ENCODE peak calls at places on chromosomes 11 and 22, in seven cellular contexts. F, U, W, R, K, E and Z are unnamed samples.

GRCh38 chr11:83054904-83055380 is 16.8 kb downstream of the RAB30 start:
- DNase-seq in F (no peak), U (peak), W (no peak), R (no peak), K (no peak), E (peak), Z (no peak)

GRCh38 chr11:99916078-99916477 is 771.0 kb upstream of the ARHGAP42 start:
- DNase-seq in F (no peak), U (no peak), W (no peak), R (no peak), K (no peak), E (no peak), Z (no peak)

GRCh38 chr11:4480577-4481539 is 1.6 kb upstream of the OR52K1 start:
- DNase-seq in F (no peak), U (peak), W (no peak), R (no peak), K (no peak), E (no peak), Z (no peak)

GRCh38 chr11:122491486-122491885 is 164.0 kb upstream of the UBASH3B start:
- DNase-seq in F (no peak), U (peak), W (no peak), R (no peak), K (no peak), E (no peak), Z (no peak)

GRCh38 chr11:83070044-83070877 is 1.4 kb downstream of the RAB30 start:
- DNase-seq in F (no peak), U (peak), W (no peak), R (no peak), K (no peak), E (no peak), Z (no peak)

GRCh38 chr11:64245797-64246623 is 733 bp downstream of the PPP1R14B start:
- DNase-seq in F (peak), U (peak), W (peak), R (no peak), K (peak), E (peak), Z (peak)

GRCh38 chr22:38755911-38756532 is at the start of gene SUN2:
- DNase-seq in F (peak), U (peak), W (peak), R (peak), K (peak), E (peak), Z (peak)

GRCh38 chr11:4991066-4991465 is 3.6 kb upstream of the OR51L1 start:
- DNase-seq in F (no peak), U (no peak), W (no peak), R (no peak), K (no peak), E (peak), Z (no peak)

GRCh38 chr22:45603631-45604030 is 68.0 kb upstream of the ATXN10 start:
- DNase-seq in F (no peak), U (no peak), W (peak), R (no peak), K (no peak), E (no peak), Z (no peak)

GRCh38 chr22:39520874-39521857 is 804 bp downstream of the ATF4 start:
- DNase-seq in F (peak), U (peak), W (peak), R (peak), K (peak), E (peak), Z (peak)

GRCh38 chr11:59710136-59710847 is 3.4 kb downstream of the OR10V1 start:
- DNase-seq in F (no peak), U (no peak), W (no peak), R (no peak), K (no peak), E (no peak), Z (no peak)

GRCh38 chr11:23897453-23898289 is 599.2 kb upstream of the LUZP2 start:
- DNase-seq in F (no peak), U (peak), W (no peak), R (no peak), K (no peak), E (no peak), Z (no peak)

GRCh38 chr11:104570088-104570701 is 328.1 kb downstream of the CASP12 start:
- DNase-seq in F (no peak), U (peak), W (no peak), R (no peak), K (no peak), E (no peak), Z (no peak)

GRCh38 chr11:96242971-96243647 is 99.9 kb downstream of the MAML2 start:
- DNase-seq in F (peak), U (peak), W (peak), R (peak), K (peak), E (peak), Z (peak)

GRCh38 chr11:12818333-12819015 is 144.3 kb downstream of the TEAD1 start:
- DNase-seq in F (no peak), U (peak), W (no peak), R (no peak), K (no peak), E (no peak), Z (no peak)

GRCh38 chr22:19430890-19431541 is 517 bp downstream of the HIRA start:
- DNase-seq in F (no peak), U (no peak), W (peak), R (peak), K (no peak), E (peak), Z (peak)

GRCh38 chr11:92638678-92639077 is 330.8 kb upstream of the MTNR1B start:
- DNase-seq in F (no peak), U (no peak), W (no peak), R (no peak), K (no peak), E (no peak), Z (no peak)

DNA sequence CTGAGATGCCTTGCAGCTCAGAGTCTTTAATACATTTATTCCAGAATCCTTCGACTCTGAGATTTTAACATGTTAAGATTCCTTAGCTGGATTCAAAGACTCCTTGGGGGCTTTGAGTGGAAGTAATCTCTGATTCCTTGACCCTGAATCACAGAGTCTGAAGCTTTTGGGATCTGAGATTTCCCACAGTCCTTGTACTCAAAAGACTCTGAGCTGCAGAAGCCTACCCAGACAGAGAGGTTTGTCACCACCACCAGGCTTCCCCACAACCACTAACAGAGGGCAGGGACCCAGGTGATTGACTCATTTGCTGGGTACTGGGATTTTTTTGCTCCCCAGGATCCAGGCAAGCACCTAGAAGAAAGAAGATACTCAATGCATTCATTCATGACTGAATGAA is 1.4 kb upstream of the SERPINH1 start:
- DNase-seq in F (no peak), U (no peak), W (no peak), R (no peak), K (no peak), E (no peak), Z (no peak)
- TF ChIP-seq CTCF in F (no peak), U (no peak), W (no peak), R (no peak), K (no peak), E (no peak), Z (no peak)

DNA sequence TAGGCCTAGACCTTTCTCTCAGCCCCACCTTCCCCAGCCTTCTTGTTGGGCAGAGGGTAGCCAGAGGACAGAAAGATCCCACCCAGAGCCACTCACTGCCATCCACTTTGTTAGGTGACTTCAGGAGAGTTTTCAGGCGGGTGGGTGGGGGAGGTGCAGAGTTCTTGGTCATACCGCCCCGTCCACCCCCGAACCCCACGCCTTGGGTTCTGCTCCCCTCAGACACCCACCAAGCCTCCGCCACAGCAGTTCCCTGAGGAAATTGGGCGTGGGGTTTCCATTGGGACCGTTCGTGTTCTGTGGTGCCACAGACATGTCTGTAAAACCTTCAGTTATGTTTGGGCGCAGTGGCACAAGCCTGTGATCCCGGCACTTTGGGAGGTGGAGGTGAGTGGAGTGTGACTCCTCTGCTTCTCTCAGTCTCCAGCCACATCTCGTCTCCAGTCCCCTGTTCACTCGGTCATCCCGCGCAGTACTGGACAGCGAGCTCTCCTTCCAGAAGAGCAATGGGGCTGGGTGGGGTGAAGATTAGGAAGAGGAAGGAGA is 1.5 kb downstream of the MIF start:
- DNase-seq in F (no peak), U (no peak), W (no peak), R (no peak), K (no peak), E (no peak), Z (no peak)
- TF ChIP-seq CTCF in F (no peak), U (no peak), W (no peak), R (no peak), K (no peak), E (no peak), Z (peak)

GRCh38 chr11:84256618-84257017 is 970.5 kb upstream of the CCDC90B start:
- DNase-seq in F (no peak), U (no peak), W (no peak), R (no peak), K (no peak), E (no peak), Z (no peak)

GRCh38 chr11:84264066-84264465 is 977.9 kb upstream of the CCDC90B start:
- DNase-seq in F (no peak), U (no peak), W (no peak), R (no peak), K (no peak), E (no peak), Z (no peak)

GRCh38 chr11:84260862-84261261 is 974.7 kb upstream of the CCDC90B start:
- DNase-seq in F (no peak), U (no peak), W (no peak), R (no peak), K (no peak), E (no peak), Z (no peak)

GRCh38 chr11:84261707-84262106 is 975.5 kb upstream of the CCDC90B start:
- DNase-seq in F (no peak), U (no peak), W (no peak), R (no peak), K (no peak), E (peak), Z (no peak)
- TF ChIP-seq CTCF in F (no peak), U (no peak), W (peak), R (peak), K (no peak), E (peak), Z (no peak)

GRCh38 chr11:75162954-75163353 is 12.0 kb downstream of the SLCO2B1 start:
- DNase-seq in F (no peak), U (no peak), W (no peak), R (no peak), K (no peak), E (no peak), Z (no peak)
- TF ChIP-seq CTCF in F (no peak), U (no peak), W (no peak), R (no peak), K (no peak), E (no peak), Z (no peak)

DNA sequence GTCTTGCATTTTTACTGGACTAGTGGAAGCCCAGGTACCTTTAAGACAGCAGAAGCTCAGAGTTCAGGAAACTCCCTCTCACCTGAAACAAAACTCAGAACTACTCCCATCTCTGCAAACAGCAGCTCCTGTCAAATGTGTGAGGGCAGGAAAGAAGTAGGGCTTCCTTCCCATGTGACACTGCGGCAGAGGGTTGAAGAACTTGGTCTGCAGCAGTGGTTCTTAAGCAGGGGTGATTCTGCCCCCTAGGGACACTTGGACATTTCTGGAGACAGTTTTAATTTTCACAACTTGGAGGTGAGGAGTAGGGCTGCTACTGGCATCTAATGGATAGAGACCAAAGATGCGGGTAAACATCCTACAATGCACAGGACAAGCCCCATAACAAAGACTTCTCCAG is 63.4 kb downstream of the RCN1 start:
- DNase-seq in F (no peak), U (no peak), W (no peak), R (no peak), K (no peak), E (peak), Z (no peak)
- TF ChIP-seq CTCF in F (no peak), U (no peak), W (no peak), R (peak), K (no peak), E (peak), Z (peak)

GRCh38 chr22:30635273-30636225 is at the start of gene SLC35E4:
- DNase-seq in F (peak), U (peak), W (peak), R (peak), K (peak), E (peak), Z (peak)
- TF ChIP-seq CTCF in F (no peak), U (no peak), W (no peak), R (peak), K (no peak), E (peak), Z (no peak)